ENCODE peak calls at places on chromosome 12, in four cellular contexts. K is K562, Y is SK-N-SH, G is HepG2. B is an unnamed sample.

GRCh38 chr12:52838871-52839446 is 4.8 kb upstream of the KRT79 start:
- DNase-seq in K (no peak), Y (no peak), G (no peak), B (no peak)

GRCh38 chr12:7460375-7461259 is 16.7 kb upstream of the CD163L1 start:
- DNase-seq in K (peak; percentile 48), Y (peak; percentile 34), G (peak; percentile 46), B (peak; percentile 78)

GRCh38 chr12:9002335-9002734 is 13.0 kb downstream of the KLRG1 start:
- DNase-seq in K (no peak), Y (no peak), G (no peak), B (no peak)

GRCh38 chr12:70660620-70661219 is 23.5 kb upstream of the PTPRB start:
- DNase-seq in K (peak; percentile 31), Y (no peak), G (no peak), B (no peak)

GRCh38 chr12:32134144-32134888 is 27.7 kb downstream of the BICD1 start:
- DNase-seq in K (no peak), Y (peak; percentile 47), G (no peak), B (no peak)

GRCh38 chr12:54948171-54948570 is 36.4 kb downstream of the TESPA1 start:
- DNase-seq in K (no peak), Y (no peak), G (no peak), B (no peak)

GRCh38 chr12:52681551-52682380 is 1.6 kb upstream of the KRT1 start:
- DNase-seq in K (no peak), Y (no peak), G (no peak), B (no peak)

GRCh38 chr12:124764451-124764850 is 99.2 kb downstream of the SCARB1 start:
- DNase-seq in K (peak; percentile 47), Y (no peak), G (no peak), B (peak; percentile 61)

GRCh38 chr12:66087365-66087943 is 43.1 kb downstream of the LLPH start:
- DNase-seq in K (peak; percentile 26), Y (peak; percentile 38), G (peak; percentile 57), B (peak; percentile 68)

GRCh38 chr12:68617160-68617926 is 6.6 kb downstream of the RAP1B start:
- DNase-seq in K (no peak), Y (no peak), G (no peak), B (no peak)

GRCh38 chr12:128940090-128940888 is 87.0 kb downstream of the GLT1D1 start:
- DNase-seq in K (no peak), Y (no peak), G (no peak), B (no peak)

GRCh38 chr12:49342066-49342913 is 4.4 kb upstream of the DNAJC22 start:
- DNase-seq in K (peak; percentile 94), Y (peak; percentile 96), G (peak; percentile 86), B (peak; percentile 96)

GRCh38 chr12:100904270-100904669 is 109.7 kb downstream of the ANO4 start:
- DNase-seq in K (no peak), Y (no peak), G (no peak), B (no peak)

GRCh38 chr12:91914701-91915100 is 230.9 kb downstream of the BTG1 start:
- DNase-seq in K (no peak), Y (no peak), G (no peak), B (no peak)

GRCh38 chr12:29288031-29288430 is 92.9 kb downstream of the ERGIC2 start:
- DNase-seq in K (no peak), Y (no peak), G (no peak), B (no peak)

GRCh38 chr12:93541578-93542217 is 30.8 kb upstream of the SOCS2 start:
- DNase-seq in K (no peak), Y (no peak), G (peak; percentile 33), B (no peak)

GRCh38 chr12:31876568-31877424 is 82.4 kb upstream of the RESF1 start:
- DNase-seq in K (no peak), Y (no peak), G (no peak), B (no peak)

GRCh38 chr12:31118831-31119530 is 45.3 kb downstream of the DDX11 start:
- DNase-seq in K (peak; percentile 58), Y (peak; percentile 72), G (no peak), B (peak; percentile 72)

GRCh38 chr12:54443446-54443845 is 24.4 kb upstream of the ITGA5 start:
- DNase-seq in K (no peak), Y (no peak), G (no peak), B (no peak)

GRCh38 chr12:92912052-92912451 is 17.0 kb downstream of the EEA1 start:
- DNase-seq in K (no peak), Y (no peak), G (no peak), B (no peak)

GRCh38 chr12:113689047-113689610 is 217.5 kb upstream of the LHX5 start:
- DNase-seq in K (no peak), Y (no peak), G (no peak), B (no peak)

GRCh38 chr12:94178054-94178453 is 29.7 kb downstream of the PLXNC1 start:
- DNase-seq in K (no peak), Y (no peak), G (no peak), B (no peak)

DNA sequence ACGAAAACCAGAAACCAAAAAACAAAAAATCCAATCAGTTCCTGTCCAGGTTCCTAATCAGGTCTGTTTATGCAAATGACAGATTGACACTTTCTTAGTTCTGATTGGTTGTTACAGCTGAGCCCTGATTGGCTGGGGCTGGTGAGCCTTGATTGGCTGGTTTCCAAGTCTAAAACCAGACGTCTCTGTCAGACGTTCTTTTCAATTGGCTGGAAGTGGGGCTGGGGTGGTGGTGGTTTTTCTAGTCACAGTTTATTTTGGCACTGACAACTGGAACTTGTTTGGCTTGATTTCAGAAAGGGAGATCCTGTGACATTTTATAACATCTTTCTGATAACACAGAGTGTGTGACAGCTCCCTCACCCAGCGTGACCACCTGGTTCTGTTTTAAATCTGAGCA is 36.1 kb upstream of the PRICKLE1 start:
- DNase-seq in K (peak; percentile 20), Y (peak; percentile 35), G (no peak), B (no peak)
- TF ChIP-seq FOXJ3 in K (no peak), Y (no peak), G (no peak), B (no peak)

GRCh38 chr12:97927991-97928390 is 465.4 kb downstream of the RMST start:
- DNase-seq in K (no peak), Y (no peak), G (no peak), B (no peak)

GRCh38 chr12:97921957-97922722 is 459.5 kb downstream of the RMST start:
- DNase-seq in K (no peak), Y (no peak), G (no peak), B (no peak)

GRCh38 chr12:97924122-97924521 is 461.5 kb downstream of the RMST start:
- DNase-seq in K (no peak), Y (no peak), G (no peak), B (no peak)

DNA sequence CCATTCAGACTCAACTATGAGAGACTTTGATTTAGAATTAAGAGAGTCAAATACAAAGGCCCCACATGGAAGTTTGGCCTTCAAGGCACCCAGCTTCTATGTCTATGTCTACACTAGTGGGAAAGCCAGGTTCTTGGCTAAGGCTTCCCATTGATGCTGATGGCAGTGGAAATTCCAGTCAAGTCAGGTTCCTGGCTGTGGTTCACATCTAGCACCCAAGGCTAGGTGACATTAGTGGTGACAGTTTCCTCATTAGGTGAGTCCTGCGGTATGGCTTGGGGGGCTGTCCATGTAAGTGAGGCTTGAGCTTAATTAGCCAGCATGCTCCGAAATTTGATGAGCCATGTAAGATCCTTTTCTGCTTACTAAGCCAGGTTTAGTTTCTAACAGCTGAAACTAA is 460.9 kb downstream of the RMST start:
- DNase-seq in K (no peak), Y (no peak), G (no peak), B (no peak)
- TF ChIP-seq FOXJ3 in K (no peak), Y (no peak), G (no peak), B (no peak)

GRCh38 chr12:80268924-80269749 is 169.8 kb downstream of the OTOGL start:
- DNase-seq in K (no peak), Y (no peak), G (no peak), B (no peak)
- TF ChIP-seq FOXJ3 in K (no peak), Y (no peak), G (no peak), B (no peak)

GRCh38 chr12:57539134-57539768 is 7.7 kb downstream of the DCTN2 start:
- DNase-seq in K (peak; percentile 87), Y (no peak), G (no peak), B (no peak)
- TF ChIP-seq FOXJ3 in K (no peak), Y (no peak), G (no peak), B (no peak)

GRCh38 chr12:106642991-106643390 is 60.2 kb downstream of the RFX4 start:
- DNase-seq in K (no peak), Y (no peak), G (no peak), B (no peak)

GRCh38 chr12:106645465-106646330 is 62.9 kb downstream of the RFX4 start:
- DNase-seq in K (no peak), Y (no peak), G (no peak), B (no peak)

GRCh38 chr12:106646472-106646871 is 63.7 kb downstream of the RFX4 start:
- DNase-seq in K (no peak), Y (no peak), G (no peak), B (no peak)

GRCh38 chr12:106644335-106645073 is 61.7 kb downstream of the RFX4 start:
- DNase-seq in K (no peak), Y (no peak), G (no peak), B (no peak)

GRCh38 chr12:106645074-106645421 is 62.2 kb downstream of the RFX4 start:
- DNase-seq in K (no peak), Y (no peak), G (peak; percentile 93), B (no peak)
- TF ChIP-seq FOXJ3 in K (no peak), Y (no peak), G (no peak), B (no peak)

DNA sequence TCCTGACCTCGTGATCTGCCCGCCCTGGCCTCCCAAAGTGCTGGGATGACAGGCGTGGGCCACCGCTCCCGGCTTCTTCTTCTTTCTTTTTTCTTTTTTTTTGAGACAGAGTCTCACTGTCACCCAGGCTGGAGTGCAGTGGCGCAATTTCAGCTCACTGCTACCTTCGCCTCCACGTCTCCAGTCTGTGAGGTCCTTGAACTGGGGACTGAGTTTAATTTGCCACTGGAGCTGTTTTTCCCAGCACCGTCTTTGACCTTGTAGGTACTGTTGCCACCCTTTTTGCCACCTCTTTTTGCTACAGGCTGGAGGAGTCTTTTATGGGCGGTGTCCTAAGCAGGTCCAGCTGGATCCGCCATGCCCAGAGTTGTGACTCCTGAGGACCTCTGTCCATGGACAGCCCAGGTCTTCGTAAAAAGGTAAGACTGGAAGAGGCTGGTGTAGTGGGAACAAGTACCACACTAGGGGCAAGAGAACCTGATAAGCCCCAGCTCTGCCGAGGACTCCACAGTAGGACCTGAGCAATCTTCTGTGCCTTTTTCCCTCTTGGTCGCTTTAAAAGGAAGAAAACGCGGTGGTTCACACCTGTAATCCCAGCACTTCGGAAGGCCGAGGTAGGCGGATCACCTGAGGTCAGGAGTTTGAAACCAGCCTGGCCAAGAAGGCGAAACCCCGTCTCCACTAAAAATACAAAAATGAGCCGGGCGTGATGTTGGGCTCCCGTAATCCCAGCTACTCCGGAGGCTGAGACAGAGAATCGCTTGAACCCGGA is 976 bp downstream of the RNU4-2 start:
- DNase-seq in K (peak; percentile 29), Y (no peak), G (peak; percentile 35), B (peak; percentile 45)
- TF ChIP-seq FOXJ3 in K (no peak), Y (no peak), G (no peak), B (no peak)

GRCh38 chr12:122596838-122597237 is 69.8 kb downstream of the KNTC1 start:
- DNase-seq in K (no peak), Y (no peak), G (no peak), B (no peak)

GRCh38 chr12:122590990-122591389 is 63.9 kb downstream of the KNTC1 start:
- DNase-seq in K (no peak), Y (no peak), G (no peak), B (no peak)

GRCh38 chr12:122593910-122594309 is 66.9 kb downstream of the KNTC1 start:
- DNase-seq in K (no peak), Y (no peak), G (no peak), B (no peak)
- TF ChIP-seq FOXJ3 in K (no peak), Y (no peak), G (no peak), B (no peak)

B was measured in WTC11.